ENCODE peak calls at places on chromosomes 16 and 17, in nine cellular contexts. R, N, Q, Y, S, E, L, Z and X are unnamed samples.

GRCh38 chr17:34739386-34739785 is 160.0 kb downstream of the TMEM132E start:
- DNase-seq in R (no peak), N (no peak), Q (no peak), Y (no peak), S (no peak), E (no peak), L (no peak), Z (no peak), X (no peak)

GRCh38 chr17:39104046-39104445 is 47.4 kb downstream of the PLXDC1 start:
- DNase-seq in R (no peak), N (no peak), Q (peak; percentile 60), Y (no peak), S (no peak), E (no peak), L (no peak), Z (no peak), X (no peak)

GRCh38 chr17:45302649-45303173 is 14.1 kb downstream of the MAP3K14 start:
- DNase-seq in R (no peak), N (peak; percentile 60), Q (no peak), Y (no peak), S (peak; percentile 44), E (peak; percentile 69), L (peak; percentile 39), Z (no peak), X (peak; percentile 61)

GRCh38 chr17:56114469-56114868 is 38.8 kb upstream of the ANKFN1 start:
- DNase-seq in R (no peak), N (no peak), Q (no peak), Y (no peak), S (no peak), E (no peak), L (no peak), Z (no peak), X (no peak)

GRCh38 chr16:86075839-86076440 is 177.0 kb downstream of the IRF8 start:
- DNase-seq in R (no peak), N (no peak), Q (no peak), Y (no peak), S (no peak), E (no peak), L (no peak), Z (no peak), X (no peak)

GRCh38 chr16:79797486-79797885 is 196.9 kb upstream of the MAF start:
- DNase-seq in R (no peak), N (no peak), Q (no peak), Y (no peak), S (no peak), E (no peak), L (no peak), Z (no peak), X (no peak)

GRCh38 chr16:6692874-6693273 is 639.8 kb upstream of the RBFOX1 start:
- DNase-seq in R (no peak), N (no peak), Q (no peak), Y (no peak), S (no peak), E (no peak), L (no peak), Z (no peak), X (no peak)

GRCh38 chr17:41537990-41538389 is 9.9 kb upstream of the KRT19 start:
- DNase-seq in R (no peak), N (no peak), Q (no peak), Y (no peak), S (no peak), E (peak; percentile 88), L (no peak), Z (no peak), X (no peak)

GRCh38 chr17:76700627-76701470 is 9.9 kb downstream of the MXRA7 start:
- DNase-seq in R (no peak), N (peak; percentile 43), Q (peak; percentile 50), Y (no peak), S (peak; percentile 76), E (peak; percentile 82), L (peak; percentile 36), Z (no peak), X (peak; percentile 67)

GRCh38 chr17:61275395-61275794 is 124.2 kb upstream of the TBX2 start:
- DNase-seq in R (no peak), N (no peak), Q (no peak), Y (no peak), S (no peak), E (no peak), L (no peak), Z (no peak), X (no peak)

GRCh38 chr17:8332688-8333087 is 7.0 kb upstream of the ODF4 start:
- DNase-seq in R (no peak), N (no peak), Q (peak; percentile 19), Y (no peak), S (peak; percentile 49), E (no peak), L (no peak), Z (no peak), X (no peak)

GRCh38 chr17:73430848-73431247 is 119.0 kb upstream of the CDC42EP4 start:
- DNase-seq in R (no peak), N (no peak), Q (no peak), Y (peak; percentile 61), S (no peak), E (no peak), L (peak; percentile 38), Z (no peak), X (peak; percentile 51)

GRCh38 chr16:27324851-27325301 is 11.1 kb downstream of the IL4R start:
- DNase-seq in R (no peak), N (peak; percentile 32), Q (no peak), Y (no peak), S (no peak), E (no peak), L (no peak), Z (no peak), X (no peak)

GRCh38 chr16:1556254-1556653 is 22.8 kb downstream of the TMEM204 start:
- DNase-seq in R (no peak), N (no peak), Q (no peak), Y (no peak), S (no peak), E (no peak), L (no peak), Z (no peak), X (no peak)

GRCh38 chr16:83473926-83474660 is 333.7 kb upstream of the HSBP1 start:
- DNase-seq in R (no peak), N (no peak), Q (no peak), Y (no peak), S (no peak), E (no peak), L (no peak), Z (no peak), X (no peak)

GRCh38 chr16:35140293-35140986 is 1681.0 kb downstream of the TP53TG3F start:
- DNase-seq in R (no peak), N (no peak), Q (no peak), Y (no peak), S (no peak), E (no peak), L (no peak), Z (no peak), X (no peak)

GRCh38 chr16:35142809-35143192 is 1683.4 kb downstream of the TP53TG3F start:
- DNase-seq in R (no peak), N (no peak), Q (no peak), Y (no peak), S (no peak), E (no peak), L (no peak), Z (no peak), X (no peak)

GRCh38 chr16:35141303-35141702 is 1681.9 kb downstream of the TP53TG3F start:
- DNase-seq in R (no peak), N (no peak), Q (no peak), Y (no peak), S (no peak), E (no peak), L (no peak), Z (no peak), X (no peak)

GRCh38 chr16:35144212-35144932 is 1685.0 kb downstream of the TP53TG3F start:
- DNase-seq in R (no peak), N (no peak), Q (no peak), Y (peak; percentile 13), S (no peak), E (no peak), L (no peak), Z (no peak), X (no peak)

GRCh38 chr16:35142147-35142808 is 1682.9 kb downstream of the TP53TG3F start:
- DNase-seq in R (no peak), N (no peak), Q (no peak), Y (no peak), S (no peak), E (no peak), L (no peak), Z (no peak), X (no peak)
- H3K9me3 ChIP-seq in R (peaks cover 9% of the 10 kb centered on the region), N (no peaks in the 10 kb centered on the region), Q (no peaks in the 10 kb centered on the region), Y (peaks cover 7% of the 10 kb centered on the region), S (peaks cover 23% of the 10 kb centered on the region), E (peaks cover 3% of the 10 kb centered on the region), L (no peaks in the 10 kb centered on the region), Z (peaks cover 10% of the 10 kb centered on the region), X (no peaks in the 10 kb centered on the region)

DNA sequence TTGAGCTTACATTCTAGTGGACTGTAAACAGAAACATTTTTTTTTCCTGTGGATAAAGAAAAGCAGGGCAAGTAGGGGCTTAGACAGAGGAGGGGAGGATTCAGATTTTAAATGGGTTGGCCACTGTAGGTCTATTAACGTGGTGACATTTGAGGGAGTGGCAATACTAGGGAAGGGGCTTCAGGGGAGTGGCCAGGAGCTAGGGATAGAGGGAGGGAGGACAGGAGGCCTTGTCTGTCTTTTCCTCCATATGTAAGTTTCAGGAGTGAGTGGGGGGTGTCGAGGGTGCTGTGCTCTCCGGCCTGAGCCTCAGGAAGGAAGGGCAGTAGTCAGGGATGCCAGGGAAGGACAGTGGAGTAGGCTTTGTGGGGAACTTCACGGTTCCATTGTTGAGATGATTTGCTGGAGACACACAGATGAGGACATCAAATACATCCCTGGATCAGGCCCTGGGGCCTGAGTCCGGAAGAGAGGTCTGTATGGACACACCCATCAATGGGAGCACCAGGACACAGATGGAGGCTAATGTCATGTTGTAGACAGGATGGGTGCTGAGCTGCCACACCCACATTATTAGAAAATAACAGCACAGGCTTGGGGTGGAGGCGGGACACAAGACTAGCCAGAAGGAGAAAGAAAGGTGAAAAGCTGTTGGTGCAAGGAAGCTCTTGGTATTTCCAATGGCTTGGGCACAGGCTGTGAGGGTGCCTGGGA is 6.5 kb upstream of the HBM start:
- DNase-seq in R (no peak), N (no peak), Q (no peak), Y (no peak), S (no peak), E (no peak), L (no peak), Z (no peak), X (no peak)
- H3K27me3 ChIP-seq in R (peaks cover 8% of the 10 kb centered on the region), N (peaks cover 73% of the 10 kb centered on the region), Q (peaks cover 53% of the 10 kb centered on the region), Y (peaks cover 28% of the 10 kb centered on the region), S (peaks cover 75% of the 10 kb centered on the region), E (no peaks in the 10 kb centered on the region), L (peaks cover 3% of the 10 kb centered on the region), Z (peaks cover 28% of the 10 kb centered on the region), X (no peaks in the 10 kb centered on the region)

GRCh38 chr16:12721841-12722467 is 81.7 kb downstream of the CPPED1 start:
- DNase-seq in R (no peak), N (no peak), Q (no peak), Y (no peak), S (no peak), E (no peak), L (no peak), Z (no peak), X (no peak)
- TF ChIP-seq CTCF in R (no peak), N (no peak), Q (no peak), Y (no peak), S (no peak), E (no peak), L (no peak), Z (no peak), X (no peak)

DNA sequence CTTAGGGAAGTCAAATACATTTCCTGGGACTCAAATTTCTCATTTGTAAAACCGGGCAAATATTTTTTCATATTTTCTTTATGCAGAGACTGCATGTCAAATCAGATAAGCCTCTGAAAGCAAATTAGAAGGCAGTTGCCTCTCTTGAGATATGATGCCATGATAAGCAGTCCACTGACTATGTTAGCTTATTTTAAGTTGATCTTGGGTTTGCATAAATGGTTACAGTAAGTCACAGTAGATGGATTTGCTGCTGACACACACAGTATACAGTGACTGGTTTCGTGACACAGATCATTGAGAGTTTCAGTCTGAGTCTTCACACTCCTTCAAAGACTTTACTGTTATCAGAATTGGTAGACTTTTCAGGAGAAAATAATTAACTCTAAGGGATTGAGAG is 927.6 kb upstream of the CDH8 start:
- DNase-seq in R (no peak), N (no peak), Q (no peak), Y (no peak), S (no peak), E (no peak), L (no peak), Z (no peak), X (no peak)
- H3K9me3 ChIP-seq in R (no peaks in the 10 kb centered on the region), N (no peaks in the 10 kb centered on the region), Q (no peaks in the 10 kb centered on the region), Y (no peaks in the 10 kb centered on the region), S (no peaks in the 10 kb centered on the region), E (peaks cover 14% of the 10 kb centered on the region), L (no peaks in the 10 kb centered on the region), Z (peaks cover 13% of the 10 kb centered on the region), X (no peaks in the 10 kb centered on the region)